ENCODE peak calls at places on chromosomes 6 and 20, in six cellular contexts. One of them, this sample, is unnamed.

GRCh38 chr20:6708010-6708409 is 59.5 kb upstream of the BMP2 start:
- DNase-seq in brain microvascular endothelial cell: peak; percentile 88
- DNase-seq in midbrain: no peak
- DNase-seq in fibroblast of lung: peak; percentile 89
- DNase-seq in mesothelial cell of epicardium: no peak
- DNase-seq in NCI-H1092: no peak
- DNase-seq in this sample: peak; percentile 67

GRCh38 chr20:4247261-4247660 is 231.9 kb upstream of the RNF24 start:
- DNase-seq in midbrain: no peak
- DNase-seq in NCI-H1092: no peak
- DNase-seq in mesothelial cell of epicardium: no peak
- DNase-seq in fibroblast of lung: no peak
- DNase-seq in brain microvascular endothelial cell: no peak
- DNase-seq in this sample: no peak

GRCh38 chr20:50144362-50144761 is 9.2 kb downstream of the PEDS1 start:
- DNase-seq in mesothelial cell of epicardium: no peak
- DNase-seq in fibroblast of lung: peak; percentile 98
- DNase-seq in midbrain: no peak
- DNase-seq in NCI-H1092: no peak
- DNase-seq in brain microvascular endothelial cell: peak; percentile 98
- DNase-seq in this sample: peak; percentile 86

GRCh38 chr6:132130530-132131298 is 179.5 kb upstream of the CCN2 start:
- DNase-seq in NCI-H1092: no peak
- DNase-seq in midbrain: no peak
- DNase-seq in mesothelial cell of epicardium: no peak
- DNase-seq in brain microvascular endothelial cell: peak; percentile 65
- DNase-seq in fibroblast of lung: peak; percentile 82
- DNase-seq in this sample: peak; percentile 56

GRCh38 chr6:166952122-166952521 is 4.2 kb downstream of the RNASET2 start:
- DNase-seq in brain microvascular endothelial cell: no peak
- DNase-seq in fibroblast of lung: no peak
- DNase-seq in mesothelial cell of epicardium: no peak
- DNase-seq in NCI-H1092: no peak
- DNase-seq in midbrain: peak; percentile 10
- DNase-seq in this sample: no peak

GRCh38 chr6:4931530-4932505 is 72.0 kb downstream of the RPP40 start:
- DNase-seq in midbrain: no peak
- DNase-seq in brain microvascular endothelial cell: no peak
- DNase-seq in fibroblast of lung: no peak
- DNase-seq in mesothelial cell of epicardium: no peak
- DNase-seq in NCI-H1092: no peak
- DNase-seq in this sample: no peak

GRCh38 chr6:14001329-14002012 is 76.7 kb downstream of the RNF182 start:
- DNase-seq in midbrain: no peak
- DNase-seq in mesothelial cell of epicardium: no peak
- DNase-seq in fibroblast of lung: peak; percentile 100
- DNase-seq in brain microvascular endothelial cell: peak; percentile 98
- DNase-seq in NCI-H1092: no peak
- DNase-seq in this sample: peak; percentile 98

GRCh38 chr6:74971631-74972030 is 234.2 kb downstream of the COL12A1 start:
- DNase-seq in midbrain: no peak
- DNase-seq in fibroblast of lung: no peak
- DNase-seq in brain microvascular endothelial cell: no peak
- DNase-seq in NCI-H1092: no peak
- DNase-seq in mesothelial cell of epicardium: no peak
- DNase-seq in this sample: no peak

GRCh38 chr6:79687759-79688158 is 56.6 kb downstream of the SH3BGRL2 start:
- DNase-seq in mesothelial cell of epicardium: no peak
- DNase-seq in brain microvascular endothelial cell: no peak
- DNase-seq in fibroblast of lung: no peak
- DNase-seq in midbrain: no peak
- DNase-seq in NCI-H1092: no peak
- DNase-seq in this sample: no peak

GRCh38 chr20:35049776-35050352 is 42.7 kb downstream of the TRPC4AP start:
- DNase-seq in midbrain: no peak
- DNase-seq in brain microvascular endothelial cell: no peak
- DNase-seq in mesothelial cell of epicardium: no peak
- DNase-seq in fibroblast of lung: peak; percentile 42
- DNase-seq in NCI-H1092: no peak
- DNase-seq in this sample: peak; percentile 3

GRCh38 chr20:32509639-32510066 is 75.5 kb downstream of the NOL4L start:
- DNase-seq in mesothelial cell of epicardium: no peak
- DNase-seq in fibroblast of lung: no peak
- DNase-seq in midbrain: peak; percentile 14
- DNase-seq in NCI-H1092: no peak
- DNase-seq in brain microvascular endothelial cell: no peak
- DNase-seq in this sample: no peak

GRCh38 chr6:47631248-47632196 is 66.9 kb upstream of the ADGRF4 start:
- DNase-seq in brain microvascular endothelial cell: peak; percentile 11
- DNase-seq in mesothelial cell of epicardium: no peak
- DNase-seq in fibroblast of lung: peak; percentile 36
- DNase-seq in NCI-H1092: peak; percentile 47
- DNase-seq in midbrain: peak; percentile 32
- DNase-seq in this sample: peak; percentile 42

GRCh38 chr6:5164092-5164491 is 79.0 kb downstream of the PPP1R3G start:
- DNase-seq in mesothelial cell of epicardium: no peak
- DNase-seq in fibroblast of lung: no peak
- DNase-seq in NCI-H1092: no peak
- DNase-seq in brain microvascular endothelial cell: no peak
- DNase-seq in midbrain: no peak
- DNase-seq in this sample: no peak

GRCh38 chr20:2814587-2815051 is at the start of gene C20orf141:
- DNase-seq in mesothelial cell of epicardium: no peak
- DNase-seq in midbrain: no peak
- DNase-seq in fibroblast of lung: peak; percentile 96
- DNase-seq in brain microvascular endothelial cell: peak; percentile 97
- DNase-seq in NCI-H1092: no peak
- DNase-seq in this sample: peak; percentile 92

GRCh38 chr6:72203983-72204382 is 317.6 kb downstream of the RIMS1 start:
- DNase-seq in brain microvascular endothelial cell: no peak
- DNase-seq in midbrain: no peak
- DNase-seq in fibroblast of lung: no peak
- DNase-seq in mesothelial cell of epicardium: no peak
- DNase-seq in NCI-H1092: no peak
- DNase-seq in this sample: no peak

GRCh38 chr20:58150772-58151171 is 77.7 kb downstream of the ANKRD60 start:
- DNase-seq in mesothelial cell of epicardium: peak; percentile 48
- DNase-seq in NCI-H1092: peak; percentile 41
- DNase-seq in midbrain: no peak
- DNase-seq in fibroblast of lung: no peak
- DNase-seq in brain microvascular endothelial cell: no peak
- DNase-seq in this sample: no peak

GRCh38 chr6:152697634-152698033 is at the start of gene MYCT1:
- DNase-seq in mesothelial cell of epicardium: no peak
- DNase-seq in brain microvascular endothelial cell: no peak
- DNase-seq in fibroblast of lung: peak; percentile 17
- DNase-seq in NCI-H1092: no peak
- DNase-seq in midbrain: no peak
- DNase-seq in this sample: no peak

GRCh38 chr6:11370191-11371018 is 137.9 kb upstream of the NEDD9 start:
- DNase-seq in mesothelial cell of epicardium: no peak
- DNase-seq in midbrain: no peak
- DNase-seq in NCI-H1092: no peak
- DNase-seq in fibroblast of lung: peak; percentile 25
- DNase-seq in brain microvascular endothelial cell: no peak
- DNase-seq in this sample: no peak

GRCh38 chr6:6315660-6316059 is 4.8 kb downstream of the F13A1 start:
- DNase-seq in NCI-H1092: no peak
- DNase-seq in mesothelial cell of epicardium: peak; percentile 49
- DNase-seq in brain microvascular endothelial cell: peak; percentile 42
- DNase-seq in fibroblast of lung: peak; percentile 25
- DNase-seq in midbrain: peak; percentile 54
- DNase-seq in this sample: peak; percentile 3

GRCh38 chr20:48861444-48861843 is 33.6 kb upstream of the PREX1 start:
- DNase-seq in NCI-H1092: no peak
- DNase-seq in midbrain: no peak
- DNase-seq in fibroblast of lung: no peak
- DNase-seq in brain microvascular endothelial cell: no peak
- DNase-seq in mesothelial cell of epicardium: no peak
- DNase-seq in this sample: no peak

GRCh38 chr6:119742188-119742803 is 392.7 kb upstream of the MAN1A1 start:
- DNase-seq in brain microvascular endothelial cell: peak; percentile 35
- DNase-seq in fibroblast of lung: peak; percentile 27
- DNase-seq in NCI-H1092: no peak
- DNase-seq in mesothelial cell of epicardium: peak; percentile 51
- DNase-seq in midbrain: peak; percentile 49
- DNase-seq in this sample: peak; percentile 19

GRCh38 chr6:12537389-12537788 is 179.2 kb upstream of the PHACTR1 start:
- DNase-seq in NCI-H1092: no peak
- DNase-seq in midbrain: no peak
- DNase-seq in fibroblast of lung: peak; percentile 87
- DNase-seq in mesothelial cell of epicardium: no peak
- DNase-seq in brain microvascular endothelial cell: peak; percentile 41
- DNase-seq in this sample: no peak

GRCh38 chr20:10857362-10858070 is 183.7 kb upstream of the JAG1 start:
- DNase-seq in fibroblast of lung: peak; percentile 91
- DNase-seq in brain microvascular endothelial cell: peak; percentile 46
- DNase-seq in NCI-H1092: no peak
- DNase-seq in mesothelial cell of epicardium: no peak
- DNase-seq in midbrain: peak; percentile 2
- DNase-seq in this sample: no peak

GRCh38 chr6:42929928-42930360 is 664 bp downstream of the CNPY3 start:
- DNase-seq in mesothelial cell of epicardium: no peak
- DNase-seq in fibroblast of lung: peak; percentile 78
- DNase-seq in midbrain: peak; percentile 43
- DNase-seq in NCI-H1092: peak; percentile 56
- DNase-seq in brain microvascular endothelial cell: peak; percentile 57
- DNase-seq in this sample: peak; percentile 12

GRCh38 chr6:111812080-111813038 is 60.9 kb downstream of the FYN start:
- DNase-seq in midbrain: no peak
- DNase-seq in mesothelial cell of epicardium: no peak
- DNase-seq in brain microvascular endothelial cell: peak; percentile 40
- DNase-seq in fibroblast of lung: peak; percentile 75
- DNase-seq in NCI-H1092: no peak
- DNase-seq in this sample: no peak

GRCh38 chr20:2751868-2752630 is 48.4 kb downstream of the CPXM1 start:
- DNase-seq in fibroblast of lung: no peak
- DNase-seq in NCI-H1092: no peak
- DNase-seq in brain microvascular endothelial cell: no peak
- DNase-seq in midbrain: no peak
- DNase-seq in mesothelial cell of epicardium: no peak
- DNase-seq in this sample: no peak

GRCh38 chr6:138410048-138410735 is 6.2 kb downstream of the HEBP2 start:
- DNase-seq in NCI-H1092: no peak
- DNase-seq in midbrain: no peak
- DNase-seq in brain microvascular endothelial cell: peak; percentile 48
- DNase-seq in mesothelial cell of epicardium: no peak
- DNase-seq in fibroblast of lung: peak; percentile 32
- DNase-seq in this sample: no peak

GRCh38 chr6:136962661-136963060 is 40.6 kb downstream of the SLC35D3 start:
- DNase-seq in mesothelial cell of epicardium: no peak
- DNase-seq in NCI-H1092: peak; percentile 87
- DNase-seq in fibroblast of lung: no peak
- DNase-seq in midbrain: no peak
- DNase-seq in brain microvascular endothelial cell: no peak
- DNase-seq in this sample: no peak

GRCh38 chr6:45969026-45969425 is 46.6 kb downstream of the CLIC5 start:
- DNase-seq in mesothelial cell of epicardium: no peak
- DNase-seq in brain microvascular endothelial cell: no peak
- DNase-seq in NCI-H1092: no peak
- DNase-seq in fibroblast of lung: no peak
- DNase-seq in midbrain: no peak
- DNase-seq in this sample: no peak

GRCh38 chr6:105900120-105900937 is 185.8 kb upstream of the PRDM1 start:
- DNase-seq in NCI-H1092: no peak
- DNase-seq in fibroblast of lung: peak; percentile 77
- DNase-seq in brain microvascular endothelial cell: peak; percentile 18
- DNase-seq in midbrain: no peak
- DNase-seq in mesothelial cell of epicardium: no peak
- DNase-seq in this sample: no peak

GRCh38 chr20:50224553-50225255 is 34.1 kb downstream of the CEBPB start:
- DNase-seq in NCI-H1092: no peak
- DNase-seq in fibroblast of lung: peak; percentile 95
- DNase-seq in mesothelial cell of epicardium: no peak
- DNase-seq in midbrain: no peak
- DNase-seq in brain microvascular endothelial cell: peak; percentile 43
- DNase-seq in this sample: peak; percentile 74

GRCh38 chr20:57117296-57117695 is 149.1 kb downstream of the BMP7 start:
- DNase-seq in mesothelial cell of epicardium: no peak
- DNase-seq in midbrain: no peak
- DNase-seq in NCI-H1092: no peak
- DNase-seq in fibroblast of lung: no peak
- DNase-seq in brain microvascular endothelial cell: no peak
- DNase-seq in this sample: no peak

GRCh38 chr6:51028271-51028670 is 209.6 kb downstream of the TFAP2B start:
- DNase-seq in NCI-H1092: no peak
- DNase-seq in fibroblast of lung: peak; percentile 59
- DNase-seq in brain microvascular endothelial cell: peak; percentile 5
- DNase-seq in midbrain: no peak
- DNase-seq in mesothelial cell of epicardium: no peak
- DNase-seq in this sample: peak; percentile 26

GRCh38 chr6:16761469-16762264 is 407 bp upstream of the ATXN1 start:
- DNase-seq in NCI-H1092: no peak
- DNase-seq in brain microvascular endothelial cell: peak; percentile 90
- DNase-seq in mesothelial cell of epicardium: peak; percentile 80
- DNase-seq in fibroblast of lung: peak; percentile 93
- DNase-seq in midbrain: peak; percentile 80
- DNase-seq in this sample: no peak

This sample was measured in astrocyte of the cerebellum.